ENCODE peak calls at places on chromosomes 2 and 18, in four cellular contexts. O, S, F and T are unnamed samples.

GRCh38 chr2:11236335-11236734 is 81.1 kb downstream of the SLC66A3 start:
- DNase-seq in O (no peak), S (no peak), F (no peak), T (no peak)

GRCh38 chr2:241734467-241735208 is at the start of gene D2HGDH:
- DNase-seq in O (peak; percentile 97), S (peak; percentile 95), F (peak; percentile 93), T (peak; percentile 67)

GRCh38 chr2:191894681-191895147 is 47.8 kb upstream of the CAVIN2 start:
- DNase-seq in O (no peak), S (no peak), F (peak; percentile 77), T (no peak)

GRCh38 chr2:10486601-10487079 is 38.5 kb upstream of the ODC1 start:
- DNase-seq in O (peak; percentile 68), S (no peak), F (no peak), T (no peak)

GRCh38 chr2:8477511-8478132 is 204.2 kb upstream of the ID2 start:
- DNase-seq in O (no peak), S (no peak), F (no peak), T (no peak)

GRCh38 chr18:30954262-30954661 is 88.3 kb downstream of the DSC3 start:
- DNase-seq in O (no peak), S (no peak), F (no peak), T (no peak)

GRCh38 chr2:238820197-238820596 is 27.7 kb upstream of the TWIST2 start:
- DNase-seq in O (no peak), S (no peak), F (no peak), T (no peak)

GRCh38 chr2:151616760-151617339 is 117.4 kb downstream of the NEB start:
- DNase-seq in O (no peak), S (no peak), F (no peak), T (no peak)

GRCh38 chr2:209872675-209873074 is 101.0 kb downstream of the UNC80 start:
- DNase-seq in O (no peak), S (peak; percentile 91), F (no peak), T (no peak)

GRCh38 chr2:187003038-187003543 is 154.1 kb upstream of the ZSWIM2 start:
- DNase-seq in O (peak; percentile 73), S (no peak), F (peak; percentile 18), T (no peak)

GRCh38 chr18:79476918-79477685 is 81.4 kb downstream of the NFATC1 start:
- DNase-seq in O (no peak), S (no peak), F (no peak), T (peak; percentile 74)

GRCh38 chr2:22907330-22907729 is 477.6 kb upstream of the KLHL29 start:
- DNase-seq in O (no peak), S (no peak), F (no peak), T (no peak)

GRCh38 chr2:83802604-83803003 is 656.5 kb downstream of the SUCLG1 start:
- DNase-seq in O (no peak), S (no peak), F (no peak), T (no peak)

GRCh38 chr18:45320724-45321123 is 294.6 kb upstream of the SLC14A2 start:
- DNase-seq in O (no peak), S (no peak), F (peak; percentile 43), T (no peak)

GRCh38 chr2:202758128-202758527 is 113.4 kb downstream of the ICA1L start:
- DNase-seq in O (no peak), S (no peak), F (no peak), T (no peak)

GRCh38 chr2:217195658-217196446 is 336.0 kb upstream of the TNP1 start:
- DNase-seq in O (no peak), S (no peak), F (no peak), T (no peak)

GRCh38 chr18:63505566-63506335 is 29.0 kb downstream of the SERPINB5 start:
- DNase-seq in O (no peak), S (peak; percentile 61), F (peak; percentile 59), T (no peak)

GRCh38 chr2:216606551-216607527 is 26.4 kb upstream of the IGFBP2 start:
- DNase-seq in O (no peak), S (peak; percentile 86), F (no peak), T (no peak)

GRCh38 chr2:130852521-130853115 is 15.9 kb downstream of the ARHGEF4 start:
- DNase-seq in O (no peak), S (no peak), F (no peak), T (no peak)

GRCh38 chr2:191656792-191657191 is 21.1 kb upstream of the NABP1 start:
- DNase-seq in O (no peak), S (no peak), F (no peak), T (no peak)